ENCODE peak calls at places on chromosomes 11 and 22, in ten cellular contexts. S is stomach, M is H1, C is IMR-90, J is adrenal gland, Z is spleen, X is uterus, L is tibial nerve, R is Peyer's patch, Q is ovary. I is an unnamed sample. For H3K27me3 and H3K4me1, the result is how much of the 10 kb centered on the place peaks cover.

GRCh38 chr11:117226388-117227385 is 5.2 kb downstream of the PCSK7 start:
- DNase-seq in S (peak), C (peak), Z (no peak), J (peak), M (no peak), X (no peak), L (no peak), Q (no peak), R (no peak), I (peak)

GRCh38 chr22:17137226-17137625 is 16.1 kb upstream of the TMEM121B start:
- DNase-seq in Z (peak), J (no peak), Q (no peak), L (no peak), X (no peak), S (no peak), C (no peak), M (no peak), R (no peak), I (no peak)

GRCh38 chr11:118437736-118438125 is 1.4 kb downstream of the KMT2A start:
- DNase-seq in Q (peak), Z (peak), C (peak), M (no peak), L (peak), X (peak), S (no peak), R (peak), J (peak), I (peak)

GRCh38 chr11:31656051-31656450 is 146.5 kb downstream of the ELP4 start:
- DNase-seq in M (no peak), S (no peak), Z (no peak), J (no peak), X (no peak), R (no peak), Q (no peak), L (no peak), C (peak), I (no peak)

GRCh38 chr11:95289378-95289777 is 58.4 kb upstream of the SESN3 start:
- DNase-seq in J (no peak), S (no peak), R (no peak), X (no peak), C (no peak), L (no peak), M (no peak), Q (no peak), Z (no peak), I (no peak)

GRCh38 chr11:3227568-3228444 is 4.4 kb downstream of the MRGPRE start:
- DNase-seq in J (no peak), M (no peak), S (no peak), Z (peak), X (no peak), R (no peak), L (no peak), Q (no peak), C (no peak), I (no peak)

GRCh38 chr11:44957051-44957515 is 6.4 kb upstream of the TP53I11 start:
- DNase-seq in J (no peak), Z (no peak), S (no peak), L (no peak), C (no peak), Q (peak), M (no peak), R (no peak), X (no peak), I (no peak)

GRCh38 chr11:6233984-6234313 is 487 bp downstream of the FHIP1B start:
- DNase-seq in Q (no peak), R (no peak), M (no peak), X (no peak), S (no peak), Z (no peak), J (peak), C (no peak), L (no peak), I (no peak)

GRCh38 chr11:96326954-96327353 is 16.0 kb downstream of the MAML2 start:
- DNase-seq in X (no peak), C (no peak), J (no peak), L (no peak), R (no peak), Q (no peak), M (no peak), S (no peak), Z (no peak), I (no peak)

GRCh38 chr11:113447621-113448310 is 27.4 kb downstream of the DRD2 start:
- DNase-seq in S (no peak), X (no peak), Z (no peak), M (no peak), L (no peak), R (no peak), C (peak), J (no peak), Q (no peak), I (no peak)

GRCh38 chr11:65013692-65014145 is 241 bp upstream of the ARL2 start:
- DNase-seq in Q (peak), M (peak), S (peak), J (peak), C (peak), R (peak), X (peak), L (peak), Z (peak), I (peak)
- TF ChIP-seq POLR2A in Q (peak), M (no peak), S (no peak), J (peak), C (peak), R (peak), X (peak), L (peak), Z (peak), I (no peak)

GRCh38 chr11:99585606-99586005 is 564.9 kb downstream of the CNTN5 start:
- DNase-seq in J (no peak), M (no peak), S (no peak), Q (no peak), R (no peak), Z (no peak), C (no peak), L (no peak), X (no peak), I (no peak)

GRCh38 chr11:99589771-99590170 is 569.0 kb downstream of the CNTN5 start:
- DNase-seq in J (no peak), Q (no peak), C (no peak), R (no peak), L (no peak), Z (no peak), M (no peak), X (no peak), S (no peak), I (no peak)

DNA sequence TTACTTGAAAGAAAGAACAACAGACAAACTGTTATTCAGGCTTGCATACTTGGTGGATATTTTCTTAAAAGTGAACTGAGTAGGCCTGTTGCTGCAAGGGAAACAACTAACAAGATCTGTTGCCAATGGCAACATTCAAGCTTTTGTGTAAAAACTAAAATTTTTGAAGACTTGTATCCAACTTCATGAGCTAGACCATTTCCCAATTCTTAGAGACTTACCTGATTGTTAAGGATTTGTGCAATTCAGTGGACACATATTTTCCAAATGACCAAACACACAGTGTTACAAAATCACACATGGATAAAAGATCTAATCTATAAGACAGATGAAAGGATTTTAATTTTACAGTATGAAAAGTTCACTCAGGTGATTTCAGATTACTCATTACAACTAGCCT is 564.1 kb downstream of the CNTN5 start:
- DNase-seq in R (no peak), S (no peak), C (no peak), J (no peak), X (no peak), Q (no peak), Z (no peak), L (no peak), M (no peak), I (no peak)
- H3K27me3 ChIP-seq in R (under half), S (under half), C (under half), J (under half), X (under half), Q (under half), Z (under half), L (under half), M (under half), I (under half)

GRCh38 chr22:49791682-49792081 is 36.0 kb downstream of the BRD1 start:
- DNase-seq in Z (no peak), S (no peak), C (no peak), J (no peak), R (no peak), M (no peak), X (no peak), Q (no peak), L (no peak), I (no peak)
- H3K4me1 ChIP-seq in Z (half or more), S (under half), C (under half), J (under half), R (under half), M (under half), X (under half), Q (under half), L (under half), I (under half)

DNA sequence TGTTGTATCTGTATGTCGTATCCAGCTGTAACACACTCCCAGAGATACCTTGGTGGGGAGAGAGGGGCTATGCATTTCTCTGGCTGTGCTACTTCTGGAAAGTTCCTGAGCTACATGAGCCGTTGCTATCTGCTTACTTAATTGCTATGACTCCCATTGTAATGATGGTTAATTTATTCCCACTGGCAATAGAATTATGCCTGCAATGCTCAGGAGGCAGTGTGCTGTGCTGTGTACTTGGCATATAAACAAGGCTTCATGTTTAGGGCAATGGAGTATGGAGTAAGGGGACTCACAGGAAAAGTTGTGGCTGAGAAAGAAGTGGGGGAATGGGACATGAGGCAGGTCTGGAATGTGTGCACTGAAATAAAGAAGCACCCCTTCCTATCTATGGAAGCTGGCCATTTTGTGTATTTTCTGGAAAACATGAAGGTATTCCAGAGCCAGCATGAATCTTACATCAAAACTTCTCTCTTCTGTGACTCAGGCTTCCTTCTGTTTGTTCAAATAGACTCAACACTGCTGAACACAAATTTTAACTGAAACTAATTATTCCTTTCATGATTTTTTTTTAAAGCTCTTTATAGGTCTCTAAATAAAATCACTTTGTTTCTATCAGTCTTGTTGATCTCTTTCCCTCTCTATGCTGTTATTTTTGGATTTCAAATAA is 40.6 kb downstream of the CD44 start:
- DNase-seq in J (no peak), S (no peak), M (no peak), Q (no peak), R (no peak), X (no peak), C (peak), L (no peak), Z (no peak), I (no peak)
- TF ChIP-seq POLR2A in J (no peak), S (no peak), M (no peak), Q (no peak), R (no peak), X (no peak), C (no peak), L (no peak), Z (no peak), I (no peak)

GRCh38 chr11:1674879-1675235 is 22.1 kb upstream of the KRTAP5-6 start:
- DNase-seq in Q (no peak), J (no peak), S (no peak), X (no peak), Z (no peak), C (no peak), M (no peak), L (no peak), R (no peak), I (no peak)

GRCh38 chr11:1676254-1676740 is 20.7 kb upstream of the KRTAP5-6 start:
- DNase-seq in Q (no peak), R (no peak), M (no peak), Z (no peak), S (no peak), C (no peak), L (no peak), X (no peak), J (no peak), I (no peak)

GRCh38 chr11:1674194-1674878 is 22.7 kb upstream of the KRTAP5-6 start:
- DNase-seq in L (no peak), R (no peak), M (no peak), X (peak), S (no peak), J (peak), C (no peak), Q (no peak), Z (no peak), I (no peak)

GRCh38 chr11:1673841-1674193 is 23.2 kb upstream of the KRTAP5-6 start:
- DNase-seq in C (no peak), L (no peak), Q (no peak), J (no peak), S (no peak), X (no peak), Z (no peak), M (no peak), R (no peak), I (no peak)

DNA sequence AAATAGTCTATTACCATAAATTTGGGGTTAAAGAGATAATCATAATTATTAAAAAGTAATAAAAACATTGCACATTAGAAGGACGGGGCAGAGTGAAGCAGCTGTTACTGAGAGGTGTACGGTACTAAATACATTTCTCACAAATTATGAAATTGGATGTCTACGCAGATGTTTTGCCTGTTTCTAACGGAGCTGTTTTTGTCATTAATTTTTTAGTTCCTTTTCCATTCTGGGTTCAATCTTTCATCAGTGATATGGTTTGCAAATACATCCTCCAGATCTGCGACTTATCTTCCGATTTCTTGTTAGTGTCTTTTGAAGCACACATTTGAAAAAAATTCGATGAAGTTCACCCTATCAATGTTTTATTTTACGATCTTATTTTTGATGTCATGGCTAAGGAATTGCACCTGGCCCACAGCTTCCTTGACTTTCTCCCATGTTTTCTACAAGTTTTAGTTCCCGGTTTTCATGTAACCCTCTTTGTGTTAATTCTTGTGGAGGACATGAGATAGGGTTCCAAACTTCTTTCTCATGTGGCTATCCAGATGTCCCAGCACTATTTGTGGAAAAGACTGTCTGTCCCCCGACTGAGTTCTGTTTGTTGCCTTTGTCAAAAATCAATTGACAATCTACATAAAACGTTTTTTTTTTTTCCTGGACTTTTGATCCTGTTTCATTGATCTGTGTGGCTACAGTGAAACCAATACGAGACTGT is 21.3 kb upstream of the KRTAP5-6 start:
- DNase-seq in Z (no peak), X (no peak), S (no peak), Q (no peak), L (no peak), M (no peak), R (no peak), J (no peak), C (no peak), I (no peak)
- H3K27me3 ChIP-seq in Z (under half), X (under half), S (under half), Q (under half), L (half or more), M (under half), R (under half), J (under half), C (under half), I (under half)

GRCh38 chr22:24178021-24178431 is 3.3 kb upstream of the SUSD2 start:
- DNase-seq in C (no peak), S (no peak), X (no peak), Z (no peak), Q (no peak), M (no peak), J (no peak), L (no peak), R (no peak), I (no peak)
- H3K4me1 ChIP-seq in C (under half), S (under half), X (under half), Z (under half), Q (under half), M (under half), J (under half), L (under half), R (under half), I (under half)

DNA sequence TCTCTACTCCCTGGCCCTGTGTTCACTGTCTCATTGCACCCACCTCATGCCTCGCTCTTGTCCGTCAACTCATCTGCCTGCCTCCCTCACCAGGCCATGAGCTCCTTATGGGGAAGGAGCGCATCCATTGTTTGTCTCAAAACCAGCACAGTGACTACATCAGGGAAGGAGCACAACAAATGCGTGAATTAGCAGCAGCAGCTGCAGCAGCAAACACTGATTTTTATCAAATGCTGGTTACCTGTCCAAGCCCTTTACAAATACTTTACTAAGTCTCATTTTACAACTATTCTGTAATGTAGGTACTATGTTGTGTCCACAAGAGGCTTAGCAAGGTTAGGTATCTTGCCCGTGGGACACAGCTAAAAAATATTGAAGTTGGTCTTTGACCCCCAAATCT is 85.9 kb upstream of the PLET1 start:
- DNase-seq in J (no peak), Z (no peak), X (no peak), M (no peak), R (no peak), Q (no peak), C (no peak), S (no peak), L (no peak), I (no peak)
- TF ChIP-seq POLR2A in J (no peak), Z (no peak), X (no peak), M (no peak), R (no peak), Q (no peak), C (no peak), S (no peak), L (no peak), I (no peak)

DNA sequence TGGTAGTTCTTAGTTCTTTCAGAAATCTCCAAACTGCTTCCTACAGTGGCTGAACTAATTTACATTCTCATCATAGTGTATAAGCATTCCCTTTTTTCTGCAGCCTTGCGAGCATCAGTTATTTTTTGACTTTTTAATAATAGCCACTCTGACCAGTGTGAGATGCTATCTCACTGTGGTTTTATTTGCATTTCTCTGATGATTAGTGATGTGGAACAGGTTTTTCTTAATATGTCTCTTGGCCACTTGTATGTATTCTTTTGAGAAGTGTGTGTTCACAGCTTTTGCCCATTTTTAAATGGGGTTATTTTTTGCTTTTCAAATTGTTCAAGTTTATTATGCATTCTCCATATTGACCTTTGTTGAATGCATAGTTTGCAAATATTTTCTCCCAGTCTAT is 459.3 kb downstream of the NTM start:
- DNase-seq in Q (no peak), Z (no peak), S (no peak), L (no peak), X (no peak), M (no peak), R (no peak), C (no peak), J (no peak), I (no peak)
- H3K27me3 ChIP-seq in Q (under half), Z (under half), S (under half), L (under half), X (under half), M (under half), R (under half), C (under half), J (under half), I (under half)

GRCh38 chr11:72634016-72634415 is 40.2 kb downstream of the PDE2A start:
- DNase-seq in R (no peak), J (no peak), Q (no peak), M (no peak), X (no peak), S (no peak), L (no peak), C (no peak), Z (no peak), I (no peak)
- H3K4me1 ChIP-seq in R (under half), J (under half), Q (under half), M (under half), X (under half), S (under half), L (under half), C (under half), Z (half or more), I (half or more)